ENCODE peak calls at places on chromosomes 4 and X, in four cellular contexts. L is GM13976; Q is activated CD4-positive, alpha-beta T cell treated with anti-CD3 and anti-CD28 coated beads, Interleukin-2, amount 50 U/mL, for 4 hours; A is H54. K is an unnamed sample.

GRCh38 chrX:100812216-100813158 is 7.7 kb upstream of the CSTF2 start:
- DNase-seq in L (no peak), Q (no peak), A (no peak), K (no peak)

GRCh38 chr4:124203613-124204284 is 508.8 kb downstream of the ANKRD50 start:
- DNase-seq in L (no peak), Q (no peak), A (no peak), K (no peak)

GRCh38 chr4:44194365-44194764 is 254.2 kb downstream of the KCTD8 start:
- DNase-seq in L (no peak), Q (no peak), A (no peak), K (no peak)

GRCh38 chr4:15295421-15296162 is 132.2 kb upstream of the C1QTNF7 start:
- DNase-seq in L (no peak), Q (no peak), A (no peak), K (no peak)

GRCh38 chrX:115957862-115958490 is 212.6 kb upstream of the AGTR2 start:
- DNase-seq in L (peak), Q (no peak), A (no peak), K (no peak)

GRCh38 chr4:34771632-34772031 is 1472.7 kb downstream of the ARAP2 start:
- DNase-seq in L (no peak), Q (no peak), A (no peak), K (no peak)

GRCh38 chrX:68912113-68912980 is 83.5 kb downstream of the EFNB1 start:
- DNase-seq in L (no peak), Q (no peak), A (no peak), K (no peak)

GRCh38 chr4:82638479-82638878 is 76.7 kb upstream of the TMEM150C start:
- DNase-seq in L (no peak), Q (no peak), A (no peak), K (no peak)

GRCh38 chrX:115642895-115643530 is 82.0 kb downstream of the PLS3 start:
- DNase-seq in L (peak), Q (peak), A (no peak), K (peak)

GRCh38 chrX:47191806-47192401 is 1.7 kb upstream of the UBA1 start:
- DNase-seq in L (no peak), Q (no peak), A (no peak), K (no peak)

GRCh38 chrX:152913354-152913753 is 15.5 kb downstream of the ZNF185 start:
- DNase-seq in L (no peak), Q (no peak), A (no peak), K (no peak)

GRCh38 chr4:42330291-42330690 is 67.0 kb upstream of the SHISA3 start:
- DNase-seq in L (no peak), Q (no peak), A (no peak), K (no peak)

GRCh38 chr4:114791976-114792375 is 193.4 kb downstream of the UGT8 start:
- DNase-seq in L (no peak), Q (no peak), A (no peak), K (no peak)

GRCh38 chrX:74535211-74535621 is 79.2 kb downstream of the RLIM start:
- DNase-seq in L (peak), Q (no peak), A (no peak), K (peak)

GRCh38 chrX:55488559-55489314 is 911 bp downstream of the USP51 start:
- DNase-seq in L (peak), Q (peak), A (peak), K (peak)

GRCh38 chr4:120672558-120673147 is 249.9 kb downstream of the PRDM5 start:
- DNase-seq in L (no peak), Q (no peak), A (no peak), K (no peak)

GRCh38 chrX:44342866-44343265 is 606 bp downstream of the EFHC2 start:
- DNase-seq in L (no peak), Q (no peak), A (no peak), K (no peak)

GRCh38 chr4:151922306-151922705 is 161.5 kb upstream of the GATB start:
- DNase-seq in L (no peak), Q (no peak), A (no peak), K (no peak)

GRCh38 chrX:120560405-120560841 is 339 bp downstream of the CUL4B start:
- DNase-seq in L (no peak), Q (peak), A (no peak), K (no peak)

GRCh38 chr4:6201580-6202091 is 1.3 kb upstream of the JAKMIP1 start:
- DNase-seq in L (no peak), Q (no peak), A (no peak), K (peak)

GRCh38 chrX:125152011-125152410 is 167.7 kb upstream of the TEX13C start:
- DNase-seq in L (no peak), Q (no peak), A (no peak), K (no peak)

GRCh38 chrX:7316887-7317286 is 168.9 kb upstream of the PUDP start:
- DNase-seq in L (no peak), Q (no peak), A (no peak), K (no peak)

K was measured in GM20000.